ENCODE peak calls at places on chromosomes 1 and 21, in four cellular contexts. One of them, this sample, is unnamed.

GRCh38 chr1:46401964-46402626 is 8.0 kb downstream of the FAAH start:
- DNase-seq in AG04450: peak
- DNase-seq in astrocyte: peak
- DNase-seq in body of pancreas: peak
- DNase-seq in this sample: peak

GRCh38 chr21:40179167-40179566 is 311.9 kb downstream of the PCP4 start:
- DNase-seq in AG04450: no peak
- DNase-seq in body of pancreas: peak
- DNase-seq in astrocyte: peak
- DNase-seq in this sample: no peak

GRCh38 chr21:28827422-28827821 is 165.3 kb downstream of the LTN1 start:
- DNase-seq in body of pancreas: no peak
- DNase-seq in astrocyte: no peak
- DNase-seq in AG04450: no peak
- DNase-seq in this sample: no peak

GRCh38 chr1:179321533-179322216 is 28.1 kb downstream of the SOAT1 start:
- DNase-seq in body of pancreas: no peak
- DNase-seq in astrocyte: no peak
- DNase-seq in AG04450: no peak
- DNase-seq in this sample: no peak

GRCh38 chr1:87046951-87047350 is 132.5 kb downstream of the HS2ST1 start:
- DNase-seq in astrocyte: no peak
- DNase-seq in AG04450: no peak
- DNase-seq in body of pancreas: no peak
- DNase-seq in this sample: no peak

GRCh38 chr1:30540611-30541192 is 182.7 kb downstream of the MATN1 start:
- DNase-seq in AG04450: no peak
- DNase-seq in astrocyte: no peak
- DNase-seq in body of pancreas: no peak
- DNase-seq in this sample: no peak

GRCh38 chr1:41322835-41323234 is 38.4 kb upstream of the FOXO6 start:
- DNase-seq in AG04450: no peak
- DNase-seq in body of pancreas: no peak
- DNase-seq in astrocyte: no peak
- DNase-seq in this sample: peak

GRCh38 chr1:174605198-174605597 is 157.4 kb downstream of the GPR52 start:
- DNase-seq in astrocyte: no peak
- DNase-seq in body of pancreas: no peak
- DNase-seq in AG04450: no peak
- DNase-seq in this sample: no peak

GRCh38 chr21:17250651-17251294 is 262.1 kb upstream of the CXADR start:
- DNase-seq in body of pancreas: no peak
- DNase-seq in astrocyte: peak
- DNase-seq in AG04450: no peak
- DNase-seq in this sample: no peak

GRCh38 chr1:25675729-25676476 is 59.3 kb downstream of the MAN1C1 start:
- DNase-seq in AG04450: no peak
- DNase-seq in astrocyte: no peak
- DNase-seq in body of pancreas: no peak
- DNase-seq in this sample: no peak

GRCh38 chr1:12184008-12184681 is 17.4 kb downstream of the TNFRSF1B start:
- DNase-seq in AG04450: peak
- DNase-seq in body of pancreas: peak
- DNase-seq in astrocyte: peak
- DNase-seq in this sample: peak

GRCh38 chr1:86466986-86467385 is 1.7 kb upstream of the CLCA1 start:
- DNase-seq in AG04450: no peak
- DNase-seq in body of pancreas: no peak
- DNase-seq in astrocyte: no peak
- DNase-seq in this sample: no peak

GRCh38 chr1:53641481-53642214 is 97.3 kb downstream of the GLIS1 start:
- DNase-seq in AG04450: no peak
- DNase-seq in astrocyte: no peak
- DNase-seq in body of pancreas: no peak
- DNase-seq in this sample: no peak

GRCh38 chr21:33109574-33110339 is 39.8 kb downstream of the OLIG1 start:
- DNase-seq in body of pancreas: no peak
- DNase-seq in AG04450: no peak
- DNase-seq in astrocyte: no peak
- DNase-seq in this sample: no peak

GRCh38 chr1:59967141-59967697 is 40.6 kb upstream of the CYP2J2 start:
- DNase-seq in AG04450: no peak
- DNase-seq in astrocyte: peak
- DNase-seq in body of pancreas: no peak
- DNase-seq in this sample: no peak

GRCh38 chr1:73401666-73402065 is 796.3 kb downstream of the LRRIQ3 start:
- DNase-seq in AG04450: no peak
- DNase-seq in astrocyte: no peak
- DNase-seq in body of pancreas: no peak
- DNase-seq in this sample: no peak

GRCh38 chr1:116586741-116587143 is 15.9 kb upstream of the CD58 start:
- DNase-seq in body of pancreas: no peak
- DNase-seq in AG04450: no peak
- DNase-seq in astrocyte: no peak
- DNase-seq in this sample: no peak

GRCh38 chr1:206703647-206704046 is 18.9 kb downstream of the MAPKAPK2 start:
- DNase-seq in AG04450: no peak
- DNase-seq in astrocyte: peak
- DNase-seq in body of pancreas: no peak
- DNase-seq in this sample: no peak

GRCh38 chr1:76782777-76783176 is 84.5 kb upstream of the ST6GALNAC5 start:
- DNase-seq in astrocyte: no peak
- DNase-seq in AG04450: no peak
- DNase-seq in body of pancreas: no peak
- DNase-seq in this sample: no peak

GRCh38 chr1:38076038-38076437 is 29.4 kb upstream of the POU3F1 start:
- DNase-seq in astrocyte: no peak
- DNase-seq in body of pancreas: no peak
- DNase-seq in AG04450: no peak
- DNase-seq in this sample: peak

GRCh38 chr1:182229907-182230522 is 161.6 kb downstream of the GLUL start:
- DNase-seq in astrocyte: no peak
- DNase-seq in body of pancreas: no peak
- DNase-seq in AG04450: no peak
- DNase-seq in this sample: no peak

GRCh38 chr1:229025576-229025975 is 245.3 kb upstream of the RAB4A start:
- DNase-seq in body of pancreas: no peak
- DNase-seq in AG04450: no peak
- DNase-seq in astrocyte: no peak
- DNase-seq in this sample: no peak

GRCh38 chr1:179883739-179884138 is 1.7 kb downstream of the TOR1AIP1 start:
- DNase-seq in AG04450: no peak
- DNase-seq in body of pancreas: no peak
- DNase-seq in astrocyte: peak
- DNase-seq in this sample: no peak

GRCh38 chr1:54681396-54681795 is 34.3 kb upstream of the TTC4 start:
- DNase-seq in body of pancreas: no peak
- DNase-seq in astrocyte: no peak
- DNase-seq in AG04450: no peak
- DNase-seq in this sample: no peak

GRCh38 chr1:100612540-100612939 is 74.6 kb downstream of the GPR88 start:
- DNase-seq in AG04450: no peak
- DNase-seq in astrocyte: peak
- DNase-seq in body of pancreas: no peak
- DNase-seq in this sample: no peak

GRCh38 chr1:8133190-8133589 is 107.1 kb upstream of the ERRFI1 start:
- DNase-seq in astrocyte: no peak
- DNase-seq in body of pancreas: no peak
- DNase-seq in AG04450: no peak
- DNase-seq in this sample: no peak

GRCh38 chr1:197725044-197725443 is 50.2 kb downstream of the DENND1B start:
- DNase-seq in astrocyte: peak
- DNase-seq in AG04450: no peak
- DNase-seq in body of pancreas: no peak
- DNase-seq in this sample: no peak

GRCh38 chr1:205582471-205583291 is 49.1 kb downstream of the ELK4 start:
- DNase-seq in AG04450: no peak
- DNase-seq in body of pancreas: peak
- DNase-seq in astrocyte: no peak
- DNase-seq in this sample: no peak

GRCh38 chr1:214403431-214403830 is 122.5 kb downstream of the SMYD2 start:
- DNase-seq in AG04450: no peak
- DNase-seq in body of pancreas: no peak
- DNase-seq in astrocyte: peak
- DNase-seq in this sample: no peak

GRCh38 chr1:24318988-24319863 is at the start of gene GRHL3:
- DNase-seq in body of pancreas: peak
- DNase-seq in AG04450: no peak
- DNase-seq in astrocyte: peak
- DNase-seq in this sample: no peak

GRCh38 chr1:83959824-83960441 is 39.0 kb downstream of the TTLL7 start:
- DNase-seq in body of pancreas: no peak
- DNase-seq in astrocyte: peak
- DNase-seq in AG04450: no peak
- DNase-seq in this sample: no peak

GRCh38 chr1:33436557-33437296 is 5.8 kb upstream of the PHC2 start:
- DNase-seq in astrocyte: no peak
- DNase-seq in body of pancreas: no peak
- DNase-seq in AG04450: no peak
- DNase-seq in this sample: no peak

GRCh38 chr21:38402795-38403194 is 95.5 kb downstream of the ERG start:
- DNase-seq in astrocyte: no peak
- DNase-seq in AG04450: no peak
- DNase-seq in body of pancreas: no peak
- DNase-seq in this sample: no peak

DNA sequence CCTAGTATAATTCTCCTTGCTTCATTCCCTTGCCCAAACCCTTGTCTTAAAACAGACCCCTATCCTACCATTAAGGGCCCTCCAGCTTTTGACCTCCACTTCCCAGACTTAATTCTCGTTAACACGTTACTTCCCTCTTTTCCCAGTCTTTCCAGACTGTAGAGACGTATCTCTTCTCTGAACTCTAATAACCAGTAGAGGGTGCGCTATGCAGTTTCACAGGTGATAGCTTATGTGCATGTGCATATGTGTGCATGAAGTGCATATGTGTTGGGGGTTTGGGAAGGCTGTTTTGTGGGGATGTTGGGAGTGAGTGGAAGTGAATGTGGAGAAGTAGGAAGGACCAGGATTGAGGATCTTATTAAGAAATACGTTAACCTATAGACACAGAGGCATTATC is 78.1 kb upstream of the CCDC190 start:
- DNase-seq in astrocyte: no peak
- DNase-seq in AG04450: no peak
- DNase-seq in body of pancreas: no peak
- DNase-seq in this sample: no peak
- TF ChIP-seq CTCF in astrocyte: no peak
- TF ChIP-seq CTCF in AG04450: peak
- TF ChIP-seq CTCF in body of pancreas: no peak
- TF ChIP-seq CTCF in this sample: no peak

DNA sequence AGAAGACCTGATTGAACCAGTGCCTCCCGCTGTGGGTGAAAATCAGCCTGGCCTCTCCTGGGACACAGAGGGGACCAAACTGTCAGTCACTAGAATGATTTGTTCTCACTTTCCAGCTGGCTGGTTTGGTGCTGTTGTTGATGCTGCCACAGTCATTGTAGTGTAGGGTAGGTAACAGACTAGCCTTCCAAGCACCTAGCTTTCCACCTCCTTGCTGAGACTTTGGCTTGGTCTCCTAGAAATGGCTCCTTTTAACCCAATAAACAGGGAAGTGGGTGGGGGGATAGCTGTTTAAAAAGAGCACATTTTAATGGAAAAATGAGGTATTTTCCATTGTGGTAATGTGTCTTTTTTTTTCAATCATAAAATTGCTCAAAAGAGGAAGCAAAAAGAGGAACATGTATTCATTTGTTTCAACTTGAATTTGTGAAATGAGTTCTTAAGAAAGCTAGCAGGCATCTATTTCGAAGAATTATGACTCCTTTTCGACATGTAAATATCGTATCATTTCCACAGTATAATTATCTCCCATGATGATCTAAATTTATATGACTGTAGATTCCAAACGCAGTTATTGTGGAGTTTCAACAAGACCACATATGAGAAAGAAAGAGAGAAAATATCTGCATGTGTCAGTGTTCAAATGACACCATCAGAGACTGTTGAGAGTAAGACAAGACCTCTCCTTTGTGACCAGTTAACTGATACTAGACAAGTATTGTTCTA is 190.1 kb downstream of the HLX start:
- DNase-seq in body of pancreas: no peak
- DNase-seq in AG04450: no peak
- DNase-seq in astrocyte: no peak
- DNase-seq in this sample: no peak
- H3K27ac ChIP-seq in body of pancreas: no peak
- H3K27ac ChIP-seq in AG04450: no peak
- H3K27ac ChIP-seq in astrocyte: no peak
- H3K27ac ChIP-seq in this sample: no peak

DNA sequence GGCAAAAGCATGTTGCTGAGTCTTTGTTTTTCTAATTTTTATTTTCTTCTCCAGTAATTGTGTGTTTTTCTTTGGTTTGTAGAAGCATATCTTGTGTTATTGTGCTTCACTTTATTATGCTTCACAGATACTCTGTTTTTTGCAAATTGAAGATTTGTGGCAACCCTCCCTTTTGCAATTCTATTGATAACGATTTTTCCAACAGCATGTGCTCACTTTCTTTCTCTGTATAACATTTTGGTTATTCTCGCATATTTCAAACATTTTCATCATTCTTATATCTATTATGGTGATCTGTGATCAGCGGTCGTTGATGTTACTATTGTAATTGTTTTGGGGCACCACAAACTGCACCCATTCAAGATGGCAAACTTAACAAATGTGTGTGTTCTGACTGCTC is 3.8 kb upstream of the ANGEL2 start:
- DNase-seq in body of pancreas: no peak
- DNase-seq in astrocyte: no peak
- DNase-seq in AG04450: no peak
- DNase-seq in this sample: no peak
- TF ChIP-seq CTCF in body of pancreas: no peak
- TF ChIP-seq CTCF in astrocyte: no peak
- TF ChIP-seq CTCF in AG04450: no peak
- TF ChIP-seq CTCF in this sample: no peak

GRCh38 chr1:67729872-67730271 is 44.9 kb downstream of the GADD45A start:
- DNase-seq in astrocyte: no peak
- DNase-seq in body of pancreas: no peak
- DNase-seq in AG04450: no peak
- DNase-seq in this sample: no peak
- H3K27ac ChIP-seq in astrocyte: no peak
- H3K27ac ChIP-seq in body of pancreas: no peak
- H3K27ac ChIP-seq in AG04450: no peak
- H3K27ac ChIP-seq in this sample: no peak

GRCh38 chr21:44800103-44800502 is 1.5 kb downstream of the UBE2G2 start:
- DNase-seq in AG04450: no peak
- DNase-seq in body of pancreas: no peak
- DNase-seq in astrocyte: peak
- DNase-seq in this sample: no peak
- TF ChIP-seq CTCF in AG04450: peak
- TF ChIP-seq CTCF in body of pancreas: peak
- TF ChIP-seq CTCF in astrocyte: peak
- TF ChIP-seq CTCF in this sample: no peak

This sample was measured in testis.